ENCODE peak calls at places on chromosomes 3 and 15, in six cellular contexts. R is transverse colon, B is heart right ventricle, Y is PC-3, O is LNCaP clone FGC, W is spleen. J is an unnamed sample.

GRCh38 chr15:53759333-53759975 is at the start of gene WDR72:
- DNase-seq in R (peak), B (no peak), Y (no peak), O (no peak), W (no peak), J (no peak)

GRCh38 chr3:52705688-52706686 is at the start of the genes GLT8D1 and SPCS1:
- DNase-seq in R (peak), B (peak), Y (peak), O (peak), W (peak), J (peak)

GRCh38 chr3:5162102-5162501 is 25.4 kb upstream of the EDEM1 start:
- DNase-seq in R (no peak), B (no peak), Y (peak), O (no peak), W (no peak), J (peak)

GRCh38 chr3:184636774-184637316 is 75.0 kb downstream of the MAGEF1 start:
- DNase-seq in R (no peak), B (no peak), Y (peak), O (no peak), W (no peak), J (peak)

GRCh38 chr3:174949523-174949922 is 90.4 kb downstream of the NAALADL2 start:
- DNase-seq in R (no peak), B (no peak), Y (peak), O (peak), W (no peak), J (peak)

GRCh38 chr3:23183731-23184130 is 19.4 kb upstream of the UBE2E2 start:
- DNase-seq in R (peak), B (peak), Y (peak), O (no peak), W (no peak), J (peak)

GRCh38 chr3:181773921-181774320 is 62.2 kb downstream of the SOX2 start:
- DNase-seq in R (no peak), B (no peak), Y (no peak), O (no peak), W (no peak), J (no peak)

GRCh38 chr3:196659901-196660351 is 20.4 kb downstream of the NRROS start:
- DNase-seq in R (no peak), B (no peak), Y (no peak), O (no peak), W (no peak), J (no peak)

GRCh38 chr3:7876741-7877297 is 624.8 kb upstream of the LMCD1 start:
- DNase-seq in R (no peak), B (no peak), Y (no peak), O (no peak), W (no peak), J (peak)

GRCh38 chr3:67957268-67957667 is 302.9 kb upstream of the SUCLG2 start:
- DNase-seq in R (no peak), B (no peak), Y (no peak), O (no peak), W (no peak), J (no peak)

GRCh38 chr3:61802772-61803171 is 241.4 kb downstream of the PTPRG start:
- DNase-seq in R (no peak), B (no peak), Y (no peak), O (peak), W (no peak), J (no peak)

GRCh38 chr3:127038923-127039581 is 56.1 kb downstream of the PLXNA1 start:
- DNase-seq in R (no peak), B (no peak), Y (no peak), O (no peak), W (peak), J (no peak)

GRCh38 chr3:193816656-193817311 is 223.8 kb downstream of the OPA1 start:
- DNase-seq in R (peak), B (peak), Y (no peak), O (no peak), W (peak), J (peak)

GRCh38 chr3:183943739-183944138 is 59.1 kb upstream of the PARL start:
- DNase-seq in R (no peak), B (no peak), Y (no peak), O (no peak), W (no peak), J (no peak)

GRCh38 chr15:40309344-40309862 is 1.7 kb upstream of the PLCB2 start:
- DNase-seq in R (no peak), B (no peak), Y (no peak), O (no peak), W (peak), J (no peak)

GRCh38 chr15:47974724-47975123 is 146.1 kb upstream of the SLC24A5 start:
- DNase-seq in R (no peak), B (peak), Y (no peak), O (no peak), W (no peak), J (no peak)

GRCh38 chr15:25811481-25811906 is 51.6 kb downstream of the ATP10A start:
- DNase-seq in R (no peak), B (no peak), Y (no peak), O (no peak), W (no peak), J (no peak)

GRCh38 chr3:145013931-145014330 is 1042.3 kb downstream of the DIPK2A start:
- DNase-seq in R (no peak), B (no peak), Y (no peak), O (no peak), W (no peak), J (peak)

GRCh38 chr15:95448531-95449210 is 881.8 kb upstream of the NR2F2 start:
- DNase-seq in R (no peak), B (no peak), Y (peak), O (no peak), W (no peak), J (no peak)

GRCh38 chr3:196518999-196519737 is 4.0 kb upstream of the SMCO1 start:
- DNase-seq in R (peak), B (peak), Y (peak), O (peak), W (no peak), J (peak)

GRCh38 chr3:156816091-156816793 is 9.9 kb upstream of the LEKR1 start:
- DNase-seq in R (peak), B (peak), Y (peak), O (no peak), W (peak), J (peak)

GRCh38 chr15:100113351-100114075 is 228.3 kb downstream of the ADAMTS17 start:
- DNase-seq in R (no peak), B (peak), Y (no peak), O (no peak), W (peak), J (peak)

GRCh38 chr3:144463916-144464315 is 492.3 kb downstream of the DIPK2A start:
- DNase-seq in R (no peak), B (no peak), Y (no peak), O (no peak), W (no peak), J (no peak)

GRCh38 chr3:131755380-131755779 is 252.6 kb upstream of the MRPL3 start:
- DNase-seq in R (no peak), B (no peak), Y (no peak), O (no peak), W (no peak), J (no peak)

GRCh38 chr3:38133557-38134405 is 3.1 kb downstream of the ACAA1 start:
- DNase-seq in R (peak), B (no peak), Y (peak), O (peak), W (no peak), J (no peak)

GRCh38 chr3:39126532-39127071 is 19.1 kb downstream of the TTC21A start:
- DNase-seq in R (peak), B (peak), Y (peak), O (no peak), W (peak), J (peak)

GRCh38 chr15:94670436-94671034 is 439.2 kb downstream of the MCTP2 start:
- DNase-seq in R (no peak), B (peak), Y (peak), O (peak), W (no peak), J (peak)

GRCh38 chr3:9059489-9060400 is 96.5 kb upstream of the RAD18 start:
- DNase-seq in R (no peak), B (no peak), Y (no peak), O (no peak), W (no peak), J (no peak)

GRCh38 chr3:53259427-53260259 is 3.8 kb upstream of the TKT start:
- DNase-seq in R (no peak), B (no peak), Y (no peak), O (no peak), W (no peak), J (no peak)

GRCh38 chr3:39383190-39383912 is at the start of gene SLC25A38:
- DNase-seq in R (peak), B (peak), Y (peak), O (peak), W (peak), J (peak)

GRCh38 chr15:35928847-35929246 is 382.9 kb upstream of the DPH6 start:
- DNase-seq in R (no peak), B (no peak), Y (no peak), O (no peak), W (no peak), J (no peak)

GRCh38 chr3:101340591-101340990 is 20.2 kb upstream of the IMPG2 start:
- DNase-seq in R (no peak), B (no peak), Y (peak), O (no peak), W (no peak), J (no peak)
- H3K4me3 ChIP-seq in R (no peak), B (no peak), Y (no peak), O (no peak), W (no peak), J (no peak)

GRCh38 chr3:15372918-15373317 is 40.5 kb upstream of the SH3BP5 start:
- DNase-seq in R (no peak), B (no peak), Y (no peak), O (no peak), W (no peak), J (no peak)

GRCh38 chr3:15380980-15381890 is 46.1 kb downstream of the METTL6 start:
- DNase-seq in R (peak), B (no peak), Y (no peak), O (no peak), W (no peak), J (peak)

GRCh38 chr3:15382405-15382923 is 44.9 kb downstream of the METTL6 start:
- DNase-seq in R (no peak), B (no peak), Y (no peak), O (no peak), W (no peak), J (no peak)

GRCh38 chr3:15375461-15376000 is 43.1 kb upstream of the SH3BP5 start:
- DNase-seq in R (no peak), B (no peak), Y (no peak), O (no peak), W (no peak), J (no peak)

GRCh38 chr3:15377961-15378791 is 45.8 kb upstream of the SH3BP5 start:
- DNase-seq in R (peak), B (peak), Y (peak), O (peak), W (peak), J (peak)
- H3K4me3 ChIP-seq in R (no peak), B (no peak), Y (no peak), O (no peak), W (no peak), J (no peak)

GRCh38 chr15:38695249-38696119 is 130.9 kb upstream of the RASGRP1 start:
- DNase-seq in R (no peak), B (no peak), Y (no peak), O (no peak), W (no peak), J (no peak)
- H3K4me3 ChIP-seq in R (no peak), B (no peak), Y (no peak), O (no peak), W (no peak), J (no peak)

GRCh38 chr3:71245052-71245488 is 338.5 kb downstream of the FOXP1 start:
- DNase-seq in R (peak), B (no peak), Y (peak), O (no peak), W (no peak), J (peak)
- H3K4me3 ChIP-seq in R (peak), B (peak), Y (peak), O (no peak), W (no peak), J (peak)

GRCh38 chr15:90294159-90294558 is 28.7 kb downstream of the NGRN start:
- DNase-seq in R (no peak), B (no peak), Y (no peak), O (no peak), W (no peak), J (no peak)

GRCh38 chr15:90291679-90292356 is 26.3 kb downstream of the NGRN start:
- DNase-seq in R (peak), B (no peak), Y (peak), O (no peak), W (no peak), J (peak)

GRCh38 chr15:90294601-90295269 is 29.3 kb downstream of the NGRN start:
- DNase-seq in R (no peak), B (no peak), Y (no peak), O (no peak), W (no peak), J (no peak)

GRCh38 chr15:90296996-90297395 is 31.5 kb downstream of the NGRN start:
- DNase-seq in R (no peak), B (no peak), Y (no peak), O (no peak), W (no peak), J (no peak)

DNA sequence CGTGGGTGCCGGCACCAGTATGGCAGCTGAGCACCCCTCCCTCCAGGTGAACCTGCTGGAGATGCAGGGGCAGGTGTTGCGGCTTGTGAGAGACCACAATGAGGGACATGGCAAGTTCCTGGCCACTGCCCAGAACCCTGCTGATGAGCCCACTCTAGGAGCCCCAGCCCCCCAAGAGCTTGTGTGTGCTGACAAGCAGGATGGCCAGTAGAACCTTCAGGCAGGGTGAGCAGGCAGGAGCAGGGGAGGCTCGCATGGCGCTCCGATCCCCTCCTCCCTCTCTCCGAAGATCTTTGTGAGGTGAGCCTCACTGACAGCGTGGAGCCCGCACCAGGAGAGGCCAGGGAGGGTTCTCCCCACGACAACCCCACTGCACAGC is 29.8 kb downstream of the NGRN start:
- DNase-seq in R (no peak), B (no peak), Y (no peak), O (no peak), W (no peak), J (no peak)
- H3K4me3 ChIP-seq in R (no peak), B (no peak), Y (no peak), O (no peak), W (no peak), J (peak)

DNA sequence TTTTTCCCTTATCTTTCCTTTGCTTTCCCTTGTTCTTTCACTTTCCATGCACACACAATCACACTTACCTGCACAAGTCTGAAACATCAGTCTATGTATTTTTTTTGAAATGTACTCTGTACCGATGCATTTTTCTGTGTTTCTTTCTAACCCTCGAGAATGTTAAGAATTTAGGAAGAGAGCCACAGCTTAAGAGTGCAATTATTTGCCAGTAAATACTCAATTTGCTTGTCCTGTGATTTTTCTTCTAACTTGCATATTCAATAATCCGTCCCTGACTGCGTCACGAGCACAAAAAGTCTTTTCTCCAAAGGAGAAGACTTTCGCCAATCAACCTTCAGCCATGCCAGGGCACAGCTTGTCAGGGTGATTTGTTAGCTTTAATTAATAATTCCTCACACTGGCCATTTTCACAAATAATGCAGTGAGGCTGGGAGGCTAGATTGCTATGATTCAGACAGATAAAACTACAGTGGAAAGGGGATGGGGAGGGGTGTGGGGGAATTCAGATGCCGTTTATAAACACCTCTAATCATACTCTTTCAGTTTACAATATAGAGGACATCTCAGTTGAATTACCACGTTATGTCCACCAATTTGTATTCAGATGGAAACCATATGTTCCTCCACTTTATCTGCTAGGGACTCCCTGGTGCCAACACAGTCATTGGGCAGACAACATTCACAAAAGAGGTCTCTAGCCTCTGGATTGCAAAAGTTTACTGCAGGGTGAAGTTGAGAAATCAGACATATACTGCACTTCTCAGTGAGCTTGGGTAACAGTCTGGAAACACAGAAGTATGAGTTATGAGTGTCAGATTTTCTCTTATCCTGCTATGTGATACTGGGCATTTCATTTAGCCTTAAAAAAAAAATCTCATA is 388.0 kb downstream of the ZBTB20 start:
- DNase-seq in R (no peak), B (no peak), Y (no peak), O (no peak), W (no peak), J (peak)
- H3K4me3 ChIP-seq in R (peak), B (peak), Y (no peak), O (no peak), W (no peak), J (peak)

GRCh38 chr3:172641291-172641690 is 69.6 kb downstream of the NCEH1 start:
- DNase-seq in R (no peak), B (no peak), Y (no peak), O (no peak), W (no peak), J (no peak)

GRCh38 chr3:172634948-172635347 is 75.9 kb downstream of the NCEH1 start:
- DNase-seq in R (no peak), B (no peak), Y (no peak), O (no peak), W (no peak), J (no peak)

GRCh38 chr3:172630316-172630715 is 80.6 kb downstream of the NCEH1 start:
- DNase-seq in R (no peak), B (no peak), Y (no peak), O (no peak), W (no peak), J (no peak)

GRCh38 chr3:172640751-172641150 is 70.1 kb downstream of the NCEH1 start:
- DNase-seq in R (no peak), B (no peak), Y (no peak), O (no peak), W (no peak), J (no peak)

DNA sequence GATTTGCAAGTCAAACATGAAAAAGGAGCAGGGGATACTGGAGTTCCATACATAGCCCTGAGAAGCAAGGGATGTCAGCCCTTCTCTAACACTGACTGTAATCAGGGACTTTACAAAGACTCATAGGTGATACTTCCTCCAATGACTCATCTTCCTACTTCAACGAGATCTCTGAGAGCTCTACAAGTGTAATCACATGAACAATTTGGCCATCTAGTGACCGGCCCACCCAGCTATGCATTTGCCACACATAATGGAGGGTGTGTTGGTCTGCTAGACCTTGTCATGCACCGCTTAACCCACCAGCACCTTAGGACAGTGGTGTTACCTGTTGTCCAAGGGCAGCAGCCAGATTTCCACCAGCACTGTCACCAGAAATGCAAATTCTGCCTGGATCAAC is 75.3 kb downstream of the NCEH1 start:
- DNase-seq in R (no peak), B (no peak), Y (peak), O (no peak), W (no peak), J (no peak)
- H3K4me3 ChIP-seq in R (no peak), B (no peak), Y (no peak), O (no peak), W (no peak), J (no peak)